ENCODE peak calls at places on chromosomes 7 and 10, in four cellular contexts. One of them, this sample, is unnamed.

GRCh38 chr10:124092270-124093075 is 925 bp downstream of the CHST15 start:
- DNase-seq in Caki2: peak; percentile 60
- DNase-seq in stimulated activated CD4-positive, alpha-beta T cell treated with anti-CD3 and anti-CD28 coated beads, Interleukin-4, amount 100 ng/mL, for 48 hours: peak; percentile 19
- DNase-seq in cortex of kidney: no peak
- DNase-seq in this sample: no peak

GRCh38 chr7:79434098-79434497 is 19.4 kb downstream of the MAGI2 start:
- DNase-seq in Caki2: no peak
- DNase-seq in cortex of kidney: no peak
- DNase-seq in stimulated activated CD4-positive, alpha-beta T cell treated with anti-CD3 and anti-CD28 coated beads, Interleukin-4, amount 100 ng/mL, for 48 hours: no peak
- DNase-seq in this sample: no peak

GRCh38 chr10:72015868-72016267 is 51.7 kb downstream of the CHST3 start:
- DNase-seq in stimulated activated CD4-positive, alpha-beta T cell treated with anti-CD3 and anti-CD28 coated beads, Interleukin-4, amount 100 ng/mL, for 48 hours: no peak
- DNase-seq in cortex of kidney: no peak
- DNase-seq in Caki2: no peak
- DNase-seq in this sample: no peak

GRCh38 chr10:10589540-10589939 is 428.1 kb upstream of the CELF2 start:
- DNase-seq in Caki2: peak; percentile 60
- DNase-seq in stimulated activated CD4-positive, alpha-beta T cell treated with anti-CD3 and anti-CD28 coated beads, Interleukin-4, amount 100 ng/mL, for 48 hours: no peak
- DNase-seq in cortex of kidney: no peak
- DNase-seq in this sample: no peak

GRCh38 chr7:102993532-102994029 is 80.8 kb downstream of the LRRC17 start:
- DNase-seq in stimulated activated CD4-positive, alpha-beta T cell treated with anti-CD3 and anti-CD28 coated beads, Interleukin-4, amount 100 ng/mL, for 48 hours: no peak
- DNase-seq in Caki2: no peak
- DNase-seq in cortex of kidney: no peak
- DNase-seq in this sample: no peak

GRCh38 chr10:104267721-104268690 is 978 bp upstream of the GSTO2 start:
- DNase-seq in Caki2: no peak
- DNase-seq in cortex of kidney: no peak
- DNase-seq in stimulated activated CD4-positive, alpha-beta T cell treated with anti-CD3 and anti-CD28 coated beads, Interleukin-4, amount 100 ng/mL, for 48 hours: peak; percentile 37
- DNase-seq in this sample: peak; percentile 69

GRCh38 chr7:156841497-156841896 is 51.5 kb downstream of the LMBR1 start:
- DNase-seq in cortex of kidney: no peak
- DNase-seq in stimulated activated CD4-positive, alpha-beta T cell treated with anti-CD3 and anti-CD28 coated beads, Interleukin-4, amount 100 ng/mL, for 48 hours: no peak
- DNase-seq in Caki2: no peak
- DNase-seq in this sample: no peak

GRCh38 chr10:33227489-33227888 is 107.0 kb downstream of the NRP1 start:
- DNase-seq in Caki2: no peak
- DNase-seq in stimulated activated CD4-positive, alpha-beta T cell treated with anti-CD3 and anti-CD28 coated beads, Interleukin-4, amount 100 ng/mL, for 48 hours: no peak
- DNase-seq in cortex of kidney: no peak
- DNase-seq in this sample: no peak

GRCh38 chr10:13536674-13537366 is 8.0 kb upstream of the BEND7 start:
- DNase-seq in stimulated activated CD4-positive, alpha-beta T cell treated with anti-CD3 and anti-CD28 coated beads, Interleukin-4, amount 100 ng/mL, for 48 hours: peak; percentile 25
- DNase-seq in cortex of kidney: no peak
- DNase-seq in Caki2: peak; percentile 59
- DNase-seq in this sample: no peak

GRCh38 chr10:84668186-84668763 is 339.9 kb downstream of the CCSER2 start:
- DNase-seq in Caki2: no peak
- DNase-seq in stimulated activated CD4-positive, alpha-beta T cell treated with anti-CD3 and anti-CD28 coated beads, Interleukin-4, amount 100 ng/mL, for 48 hours: no peak
- DNase-seq in cortex of kidney: no peak
- DNase-seq in this sample: no peak

GRCh38 chr7:128831994-128832879 is 2.0 kb downstream of the FLNC start:
- DNase-seq in cortex of kidney: no peak
- DNase-seq in Caki2: no peak
- DNase-seq in stimulated activated CD4-positive, alpha-beta T cell treated with anti-CD3 and anti-CD28 coated beads, Interleukin-4, amount 100 ng/mL, for 48 hours: no peak
- DNase-seq in this sample: no peak

GRCh38 chr10:125034671-125035070 is 92.7 kb downstream of the ZRANB1 start:
- DNase-seq in Caki2: no peak
- DNase-seq in cortex of kidney: no peak
- DNase-seq in stimulated activated CD4-positive, alpha-beta T cell treated with anti-CD3 and anti-CD28 coated beads, Interleukin-4, amount 100 ng/mL, for 48 hours: no peak
- DNase-seq in this sample: no peak

GRCh38 chr7:106793015-106793651 is 71.9 kb upstream of the PIK3CG start:
- DNase-seq in Caki2: peak; percentile 31
- DNase-seq in stimulated activated CD4-positive, alpha-beta T cell treated with anti-CD3 and anti-CD28 coated beads, Interleukin-4, amount 100 ng/mL, for 48 hours: no peak
- DNase-seq in cortex of kidney: no peak
- DNase-seq in this sample: peak; percentile 49